ENCODE peak calls at places on chromosomes 4 and X, in four cellular contexts. O, K, H and Z are unnamed samples.

GRCh38 chrX:63506320-63506719 is 155.2 kb upstream of the SPIN4 start:
- DNase-seq in O (no peak), K (peak), H (no peak), Z (no peak)

GRCh38 chr4:97560009-97560408 is 583.3 kb downstream of the STPG2 start:
- DNase-seq in O (no peak), K (no peak), H (no peak), Z (no peak)

GRCh38 chrX:112664928-112665327 is 14.8 kb downstream of the LHFPL1 start:
- DNase-seq in O (no peak), K (no peak), H (no peak), Z (no peak)

GRCh38 chr4:90715242-90715641 is 588.0 kb downstream of the CCSER1 start:
- DNase-seq in O (no peak), K (no peak), H (no peak), Z (no peak)

GRCh38 chrX:107834273-107835201 is 8.9 kb downstream of the MID2 start:
- DNase-seq in O (no peak), K (no peak), H (no peak), Z (no peak)

GRCh38 chr4:147984065-147984777 is 252.3 kb downstream of the ARHGAP10 start:
- DNase-seq in O (peak), K (peak), H (no peak), Z (peak)

GRCh38 chrX:96372313-96373046 is 312.2 kb upstream of the DIAPH2 start:
- DNase-seq in O (peak), K (no peak), H (no peak), Z (peak)

GRCh38 chr4:174120446-174121142 is 162.9 kb downstream of the FBXO8 start:
- DNase-seq in O (peak), K (peak), H (no peak), Z (no peak)

GRCh38 chrX:11499076-11500044 is 166.4 kb downstream of the ARHGAP6 start:
- DNase-seq in O (no peak), K (no peak), H (no peak), Z (no peak)

GRCh38 chr4:16843831-16844508 is 54.5 kb downstream of the LDB2 start:
- DNase-seq in O (no peak), K (no peak), H (no peak), Z (no peak)

GRCh38 chr4:173958445-173958844 is 325.0 kb downstream of the FBXO8 start:
- DNase-seq in O (peak), K (no peak), H (no peak), Z (no peak)

GRCh38 chr4:40516651-40517050 is 113.0 kb downstream of the RBM47 start:
- DNase-seq in O (no peak), K (no peak), H (no peak), Z (no peak)

GRCh38 chrX:11751261-11751660 is 6.8 kb upstream of the MSL3 start:
- DNase-seq in O (no peak), K (no peak), H (no peak), Z (no peak)

GRCh38 chrX:47143894-47144625 is 442 bp downstream of the NDUFB11 start:
- DNase-seq in O (peak), K (peak), H (peak), Z (no peak)

GRCh38 chrX:29872831-29873230 is 342.5 kb upstream of the MAGEB2 start:
- DNase-seq in O (no peak), K (no peak), H (no peak), Z (no peak)

GRCh38 chr4:183468210-183469095 is 24.0 kb downstream of the CDKN2AIP start:
- DNase-seq in O (no peak), K (no peak), H (no peak), Z (no peak)

GRCh38 chrX:133911816-133912495 is 73.4 kb downstream of the GPC3 start:
- DNase-seq in O (no peak), K (no peak), H (no peak), Z (no peak)

GRCh38 chrX:23952984-23953907 is 45.4 kb downstream of the CXorf58 start:
- DNase-seq in O (no peak), K (peak), H (peak), Z (peak)

GRCh38 chrX:24156177-24156576 is 6.6 kb downstream of the ZFX start:
- DNase-seq in O (no peak), K (no peak), H (no peak), Z (no peak)

GRCh38 chr4:15400911-15401671 is 26.7 kb upstream of the C1QTNF7 start:
- DNase-seq in O (peak), K (no peak), H (no peak), Z (no peak)
- TF ChIP-seq SPI1 in O (peak), K (no peak), H (no peak), Z (no peak)

DNA sequence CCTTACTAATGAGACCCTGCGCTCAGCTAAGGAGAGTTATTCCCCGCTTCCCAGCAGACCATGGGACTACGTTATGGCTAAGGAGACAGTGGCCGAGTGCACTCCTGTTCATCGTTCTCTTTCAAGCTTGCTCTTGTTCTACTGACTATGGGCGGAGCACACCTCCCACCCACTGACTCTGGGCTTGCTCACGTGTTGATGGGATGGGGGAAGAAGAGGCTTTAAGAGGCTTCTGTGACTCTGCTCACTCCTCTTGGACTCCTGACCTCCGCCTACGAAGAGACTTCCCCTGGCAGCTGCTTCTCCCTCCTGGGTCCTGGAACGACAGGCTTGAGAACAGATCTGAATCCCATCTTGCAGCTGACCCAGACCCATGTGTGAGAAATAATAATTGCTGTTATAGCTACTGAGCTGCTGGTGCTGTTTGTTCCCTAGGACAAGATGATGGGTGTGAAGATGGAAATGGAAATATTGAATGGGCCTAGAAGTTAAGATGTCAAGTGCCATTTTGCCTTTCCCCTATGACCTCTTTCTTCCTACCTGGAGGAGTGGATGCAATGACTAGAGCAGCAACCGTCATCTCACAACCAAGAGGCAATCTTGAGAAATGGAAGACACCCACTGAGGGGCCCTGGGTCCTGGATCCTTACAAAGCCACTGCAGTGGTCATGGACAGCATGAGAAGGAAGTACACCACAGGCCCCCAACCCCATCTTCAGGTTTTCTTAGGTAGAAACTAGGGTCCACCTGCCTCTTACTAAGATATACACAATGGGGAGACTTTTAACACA is 38.7 kb upstream of the IRAK1 start:
- DNase-seq in O (no peak), K (no peak), H (no peak), Z (no peak)
- TF ChIP-seq SPI1 in O (no peak), K (no peak), H (no peak), Z (no peak)

DNA sequence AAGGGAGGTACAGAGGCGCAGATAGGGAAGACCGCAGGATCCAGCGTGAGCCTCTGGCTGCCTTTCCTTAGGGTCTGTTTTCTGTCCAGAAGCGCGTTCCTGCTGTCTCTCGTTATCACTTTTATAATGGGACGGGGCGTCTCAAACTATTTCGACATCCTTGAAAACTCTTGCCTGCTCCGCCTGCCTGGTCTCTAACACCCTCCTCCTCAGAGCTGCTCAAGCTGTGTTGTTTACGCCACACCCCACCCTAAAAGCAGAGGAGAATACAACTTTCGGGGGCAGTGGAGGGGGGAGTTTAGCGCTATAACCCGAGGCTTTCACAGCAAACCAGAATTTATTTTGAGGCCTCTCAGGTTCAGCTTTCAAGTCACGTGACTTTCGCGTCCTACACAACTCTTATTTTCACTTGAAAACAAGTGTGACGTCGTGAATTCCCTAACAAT is 646 bp upstream of the FAM3A start:
- DNase-seq in O (no peak), K (no peak), H (no peak), Z (no peak)
- TF ChIP-seq SPI1 in O (no peak), K (no peak), H (no peak), Z (no peak)

DNA sequence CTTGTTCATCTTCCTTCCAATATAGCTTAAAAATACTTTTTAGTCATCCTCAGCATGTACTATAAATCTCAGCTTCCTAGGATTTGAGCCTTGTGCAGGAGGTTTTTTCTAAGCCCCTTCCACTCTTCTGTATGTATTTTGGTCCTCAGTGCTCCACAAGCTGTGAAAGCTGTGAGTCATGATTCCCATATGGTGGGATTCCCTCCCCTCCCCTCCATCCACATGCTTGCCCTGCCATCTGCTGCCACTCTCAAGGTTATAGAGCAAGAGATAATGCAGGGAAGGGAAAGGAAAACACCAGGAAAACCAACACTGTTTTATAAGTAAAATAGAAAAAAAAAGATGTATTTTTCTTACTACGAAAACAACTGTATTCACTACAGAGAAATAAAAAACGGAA is 58.5 kb upstream of the AP1S2 start:
- DNase-seq in O (no peak), K (no peak), H (no peak), Z (no peak)
- TF ChIP-seq SPI1 in O (no peak), K (no peak), H (no peak), Z (no peak)

GRCh38 chr4:113053883-113054282 is 4.4 kb downstream of the ANK2 start:
- DNase-seq in O (no peak), K (no peak), H (no peak), Z (no peak)

GRCh38 chr4:113059783-113060182 is 10.3 kb downstream of the ANK2 start:
- DNase-seq in O (no peak), K (no peak), H (no peak), Z (no peak)

GRCh38 chr4:113056318-113056717 is 6.9 kb downstream of the ANK2 start:
- DNase-seq in O (no peak), K (no peak), H (no peak), Z (no peak)

GRCh38 chr4:113060853-113061252 is 11.4 kb downstream of the ANK2 start:
- DNase-seq in O (no peak), K (no peak), H (no peak), Z (no peak)

GRCh38 chr4:113057891-113058290 is 8.4 kb downstream of the ANK2 start:
- DNase-seq in O (no peak), K (no peak), H (no peak), Z (no peak)
- TF ChIP-seq SPI1 in O (no peak), K (no peak), H (no peak), Z (no peak)

GRCh38 chrX:103825881-103826280 is 6.2 kb downstream of the RAB9B start:
- DNase-seq in O (no peak), K (no peak), H (no peak), Z (no peak)

GRCh38 chrX:103828529-103828928 is 3.5 kb downstream of the RAB9B start:
- DNase-seq in O (no peak), K (no peak), H (no peak), Z (no peak)

GRCh38 chrX:103818844-103819243 is 13.2 kb downstream of the RAB9B start:
- DNase-seq in O (no peak), K (no peak), H (no peak), Z (no peak)

DNA sequence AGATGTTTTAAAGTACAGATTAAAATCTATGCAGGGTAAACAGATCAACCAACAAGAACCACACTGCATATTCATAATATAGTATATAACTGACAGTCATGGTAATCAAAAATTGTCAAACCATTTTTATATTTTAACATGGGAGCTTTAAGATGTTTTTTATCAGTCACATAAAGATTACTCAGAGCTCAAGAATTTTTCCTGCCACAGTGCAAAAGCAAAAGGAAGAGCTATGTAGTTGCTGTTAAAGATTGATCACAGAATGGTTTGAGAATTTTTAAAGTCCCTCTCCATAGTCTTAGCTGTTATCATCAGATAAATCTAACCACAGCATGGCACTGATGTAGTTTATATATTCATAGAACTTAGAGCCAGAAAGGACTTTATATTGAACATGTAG is 8.5 kb downstream of the RAB9B start:
- DNase-seq in O (no peak), K (no peak), H (no peak), Z (no peak)
- TF ChIP-seq SPI1 in O (no peak), K (no peak), H (no peak), Z (no peak)

DNA sequence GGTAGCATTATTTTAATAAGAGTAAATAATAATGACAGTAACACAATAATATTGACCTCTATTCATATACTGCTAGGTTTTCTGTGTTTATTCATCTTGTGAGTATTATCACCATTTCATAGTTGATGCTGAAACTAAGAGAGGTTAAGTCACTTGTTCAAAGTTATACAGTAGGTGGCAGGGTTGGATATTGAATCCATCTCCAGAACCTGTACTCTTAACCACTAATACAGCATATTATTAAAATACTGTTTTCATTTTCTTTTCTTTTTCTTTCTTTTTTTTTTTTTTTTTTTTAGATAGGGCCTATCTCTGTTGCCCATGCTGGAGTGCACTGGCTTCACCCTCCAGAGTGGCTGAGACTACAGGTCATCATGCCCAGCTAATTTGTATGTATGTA is 7.1 kb upstream of the ELF2 start:
- DNase-seq in O (no peak), K (no peak), H (no peak), Z (no peak)
- TF ChIP-seq SPI1 in O (no peak), K (no peak), H (no peak), Z (no peak)

GRCh38 chr4:703336-704197 is 2.1 kb upstream of the PCGF3 start:
- DNase-seq in O (no peak), K (no peak), H (no peak), Z (no peak)

GRCh38 chr4:704198-704891 is 1.3 kb upstream of the PCGF3 start:
- DNase-seq in O (no peak), K (no peak), H (no peak), Z (no peak)

GRCh38 chr4:705278-706082 is at the start of gene PCGF3:
- DNase-seq in O (peak), K (peak), H (peak), Z (peak)

GRCh38 chr4:706834-707598 is 1.4 kb downstream of the PCGF3 start:
- DNase-seq in O (no peak), K (no peak), H (no peak), Z (no peak)

GRCh38 chr4:704971-705277 is 708 bp upstream of the PCGF3 start:
- DNase-seq in O (no peak), K (no peak), H (no peak), Z (no peak)
- TF ChIP-seq SPI1 in O (no peak), K (no peak), H (no peak), Z (no peak)